ENCODE peak calls at places on chromosomes 4 and X, in nine cellular contexts. H, Z, V, A, Y, U, M, D and I are unnamed samples.

GRCh38 chrX:103640401-103641155 is 11.8 kb downstream of the TCEAL1 start:
- DNase-seq in D (no peak), U (no peak), V (no peak), H (no peak), Y (no peak), A (no peak), Z (peak), M (no peak), I (no peak)

GRCh38 chrX:50003927-50004326 is 81.5 kb downstream of the CLCN5 start:
- DNase-seq in V (no peak), Z (no peak), U (no peak), A (no peak), M (no peak), H (no peak), D (no peak), Y (no peak), I (no peak)

GRCh38 chr4:48602222-48602621 is 112.2 kb downstream of the ZAR1 start:
- DNase-seq in M (no peak), H (no peak), D (no peak), Z (no peak), A (no peak), V (no peak), U (no peak), Y (no peak), I (no peak)

GRCh38 chrX:129653181-129653984 is 1.4 kb downstream of the APLN start:
- DNase-seq in D (no peak), M (no peak), Y (no peak), Z (no peak), H (no peak), A (no peak), V (no peak), U (no peak), I (no peak)

GRCh38 chr4:4829837-4830236 is 29.6 kb upstream of the MSX1 start:
- DNase-seq in U (no peak), V (no peak), Y (no peak), Z (no peak), H (no peak), D (no peak), M (no peak), A (no peak), I (no peak)

GRCh38 chrX:4238916-4239315 is 525.5 kb upstream of the PRKX start:
- DNase-seq in V (no peak), A (no peak), M (no peak), D (no peak), Y (no peak), H (no peak), U (no peak), Z (no peak), I (no peak)

GRCh38 chr4:98603683-98604573 is 54.5 kb downstream of the TSPAN5 start:
- DNase-seq in D (no peak), A (no peak), V (no peak), H (no peak), Z (no peak), Y (no peak), M (no peak), U (no peak), I (no peak)

GRCh38 chr4:122010610-122011009 is 58.8 kb upstream of the TRPC3 start:
- DNase-seq in M (no peak), A (no peak), U (no peak), Y (no peak), H (no peak), V (no peak), D (no peak), Z (no peak), I (no peak)

GRCh38 chr4:82739292-82740190 is 59.1 kb downstream of the SCD5 start:
- DNase-seq in V (peak), A (peak), H (peak), Y (peak), U (peak), M (peak), Z (peak), D (peak), I (peak)

GRCh38 chrX:29468911-29469494 is 746.4 kb upstream of the MAGEB2 start:
- DNase-seq in Y (no peak), U (no peak), V (no peak), A (no peak), Z (no peak), M (no peak), D (no peak), H (no peak), I (no peak)

GRCh38 chr4:7206385-7206784 is 14.0 kb downstream of the SORCS2 start:
- DNase-seq in M (no peak), Y (no peak), Z (peak), A (no peak), D (no peak), H (peak), V (no peak), U (no peak), I (no peak)

GRCh38 chr4:105155426-105155825 is 8.8 kb downstream of the TET2 start:
- DNase-seq in H (no peak), M (no peak), D (no peak), Z (no peak), U (no peak), Y (no peak), V (no peak), A (no peak), I (no peak)

GRCh38 chr4:6692806-6693205 is 872 bp upstream of the S100P start:
- DNase-seq in Y (no peak), A (no peak), D (no peak), Z (no peak), V (no peak), M (peak), U (no peak), H (no peak), I (no peak)

GRCh38 chrX:41377624-41378023 is 43.7 kb downstream of the DDX3X start:
- DNase-seq in M (no peak), V (no peak), H (no peak), Y (no peak), A (no peak), D (no peak), Z (no peak), U (no peak), I (no peak)

GRCh38 chr4:124278477-124278876 is 434.1 kb downstream of the ANKRD50 start:
- DNase-seq in U (peak), V (no peak), Y (no peak), H (no peak), D (no peak), Z (no peak), A (no peak), M (peak), I (no peak)

GRCh38 chrX:79452879-79453278 is 85.7 kb upstream of the ITM2A start:
- DNase-seq in U (no peak), V (no peak), D (no peak), M (no peak), A (no peak), H (no peak), Z (no peak), Y (no peak), I (no peak)

GRCh38 chr4:108372678-108373077 is 203.9 kb upstream of the LEF1 start:
- DNase-seq in U (no peak), Y (no peak), D (no peak), V (no peak), A (no peak), H (no peak), Z (no peak), M (no peak), I (no peak)

GRCh38 chr4:189202182-189202868 is 738.3 kb upstream of the FRG1 start:
- DNase-seq in D (peak), M (peak), H (peak), A (peak), Z (peak), U (peak), V (no peak), Y (peak), I (peak)

GRCh38 chrX:27996132-27996531 is 14.9 kb upstream of the DCAF8L1 start:
- DNase-seq in V (no peak), D (no peak), A (no peak), Y (no peak), U (no peak), Z (no peak), H (no peak), M (no peak), I (no peak)

GRCh38 chr4:10115657-10116624 is 658 bp downstream of the WDR1 start:
- DNase-seq in D (peak), V (peak), Y (peak), U (peak), M (peak), Z (peak), H (peak), A (peak), I (no peak)

GRCh38 chr4:1177274-1178141 is 5.1 kb upstream of the SPON2 start:
- DNase-seq in Z (no peak), M (peak), U (no peak), A (no peak), Y (no peak), V (no peak), D (no peak), H (no peak), I (no peak)

GRCh38 chr4:3847211-3847940 is 81.2 kb downstream of the ADRA2C start:
- DNase-seq in M (no peak), Y (no peak), D (no peak), V (no peak), Z (no peak), H (no peak), U (no peak), A (no peak), I (no peak)

GRCh38 chr4:26402458-26402857 is 81.6 kb downstream of the RBPJ start:
- DNase-seq in M (no peak), Y (no peak), U (no peak), A (no peak), Z (no peak), D (no peak), V (peak), H (no peak), I (no peak)

GRCh38 chr4:140296871-140297570 is 76.4 kb upstream of the SCOC start:
- DNase-seq in A (peak), H (peak), V (no peak), Y (no peak), Z (no peak), D (no peak), M (no peak), U (no peak), I (no peak)

GRCh38 chr4:25702848-25703247 is 47.2 kb downstream of the SLC34A2 start:
- DNase-seq in V (no peak), A (no peak), H (no peak), M (no peak), Z (no peak), Y (no peak), U (no peak), D (no peak), I (no peak)

GRCh38 chr4:33060873-33061542 is 2340.8 kb downstream of the PCDH7 start:
- DNase-seq in A (peak), D (peak), H (no peak), M (peak), Z (peak), U (peak), Y (peak), V (no peak), I (peak)

GRCh38 chrX:100654256-100654655 is 10.3 kb downstream of the SRPX2 start:
- DNase-seq in U (peak), A (no peak), Z (peak), D (no peak), H (no peak), M (no peak), V (no peak), Y (peak), I (no peak)

GRCh38 chrX:132216283-132216682 is 3.0 kb downstream of the RAP2C start:
- DNase-seq in D (no peak), Z (no peak), V (no peak), U (no peak), M (no peak), Y (no peak), A (no peak), H (peak), I (no peak)
- TF ChIP-seq REST in D (no peak), Z (no peak), V (no peak), U (no peak), M (no peak), Y (no peak), A (no peak), H (no peak), I (no peak)

DNA sequence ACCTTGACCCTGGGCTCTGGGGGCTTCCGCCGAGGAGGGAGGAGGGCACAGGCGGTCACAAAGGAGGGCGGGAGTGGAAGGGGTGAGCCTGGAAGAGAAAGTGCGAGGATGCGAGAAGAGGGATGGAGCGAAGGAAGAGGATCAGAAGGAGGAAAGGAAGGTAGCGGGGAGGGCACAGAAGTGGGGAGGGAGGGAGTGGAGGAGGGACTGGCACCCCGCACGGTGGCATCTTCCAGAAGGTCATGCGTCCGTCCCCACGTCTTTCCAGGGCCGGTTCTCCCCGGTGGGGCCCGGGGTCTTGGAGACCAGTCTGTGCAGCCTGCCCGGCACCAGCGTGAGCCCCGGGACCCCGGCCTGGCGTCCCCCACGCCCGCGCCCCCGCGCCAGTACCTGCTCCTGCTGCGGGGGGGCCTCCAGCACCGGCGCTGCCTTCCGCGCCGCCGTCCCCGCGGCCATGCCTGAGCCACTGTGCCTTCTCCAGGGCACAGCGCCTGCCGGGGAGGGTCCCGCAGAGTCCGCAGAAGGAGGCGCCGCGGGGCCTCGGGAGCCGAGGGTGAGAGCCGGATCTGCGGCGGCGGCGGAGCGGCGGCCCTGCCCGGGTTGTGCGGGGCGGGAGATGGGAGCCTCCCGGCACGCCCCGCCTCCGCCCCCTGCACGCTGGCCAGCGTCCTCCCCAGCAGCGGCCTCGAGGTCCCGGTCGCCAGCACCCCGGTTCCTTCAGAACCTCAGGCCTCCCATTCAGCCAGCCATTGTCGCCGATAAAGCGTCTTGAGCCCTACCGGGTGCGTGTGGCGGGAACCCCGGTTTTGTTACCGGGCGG is at the start of gene RNF175:
- DNase-seq in Z (no peak), H (no peak), Y (peak), M (no peak), D (no peak), A (no peak), U (peak), V (no peak), I (no peak)
- TF ChIP-seq REST in Z (no peak), H (no peak), Y (no peak), M (no peak), D (no peak), A (no peak), U (no peak), V (no peak), I (no peak)

GRCh38 chrX:17860811-17861495 is at the start of gene RAI2:
- DNase-seq in U (peak), D (no peak), M (no peak), Z (no peak), A (no peak), H (peak), Y (peak), V (no peak), I (no peak)
- TF ChIP-seq REST in U (no peak), D (no peak), M (no peak), Z (no peak), A (no peak), H (no peak), Y (no peak), V (no peak), I (no peak)

GRCh38 chr4:40227284-40227683 is 30.5 kb downstream of the RHOH start:
- DNase-seq in H (no peak), V (peak), Y (no peak), A (no peak), D (peak), U (no peak), Z (no peak), M (no peak), I (no peak)
- TF ChIP-seq REST in H (no peak), V (peak), Y (no peak), A (no peak), D (no peak), U (no peak), Z (no peak), M (no peak), I (no peak)

DNA sequence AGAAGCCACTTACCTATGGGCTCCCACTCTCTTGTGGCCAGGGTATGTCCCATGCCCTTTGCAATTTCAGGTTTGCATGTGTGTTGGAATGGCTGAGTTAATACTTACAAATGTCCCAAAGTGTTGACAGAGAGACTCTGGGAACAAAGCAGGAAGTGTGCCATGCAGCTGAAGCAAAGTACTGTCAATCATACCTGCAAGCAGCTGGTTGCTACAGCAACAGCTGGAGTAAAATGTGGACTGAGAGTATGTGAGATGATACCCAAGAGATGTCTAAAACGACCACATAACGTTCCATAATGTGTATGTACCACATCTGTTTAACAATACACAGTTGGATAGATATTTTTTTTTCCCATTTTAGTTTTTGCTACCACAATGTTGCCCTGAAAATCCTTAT is 82.8 kb upstream of the CAMK2D start:
- DNase-seq in Y (no peak), V (no peak), H (no peak), M (no peak), A (no peak), U (no peak), D (no peak), Z (no peak), I (no peak)
- TF ChIP-seq REST in Y (no peak), V (no peak), H (no peak), M (no peak), A (no peak), U (no peak), D (no peak), Z (no peak), I (no peak)

DNA sequence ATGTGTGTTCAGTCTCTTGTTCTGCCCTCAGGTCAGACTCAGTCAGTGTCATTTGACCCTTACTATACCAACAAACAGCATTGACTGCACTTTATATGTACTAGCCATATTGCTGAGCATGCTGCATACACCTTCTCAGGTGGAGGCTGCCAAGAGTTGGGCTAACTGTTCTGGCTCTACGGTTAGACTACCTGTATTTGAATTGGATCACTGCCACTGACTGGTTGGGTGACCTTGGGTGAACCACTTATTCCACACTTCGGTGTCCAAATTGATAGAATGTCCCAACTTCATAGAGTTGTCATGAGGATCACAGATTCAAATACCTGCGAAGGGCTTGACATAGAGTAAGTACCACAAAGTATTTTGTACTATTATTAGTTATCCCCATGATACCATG is 91.2 kb upstream of the GPR50 start:
- DNase-seq in H (no peak), Y (no peak), U (no peak), V (no peak), A (no peak), D (no peak), M (no peak), Z (no peak), I (no peak)
- TF ChIP-seq REST in H (no peak), Y (no peak), U (no peak), V (no peak), A (no peak), D (no peak), M (no peak), Z (no peak), I (no peak)